ENCODE peak calls at places on chromosomes 4 and X, in eight cellular contexts. X is adrenal gland, H is suprapubic skin, W is lower leg skin, M is ovary, C is endothelial cell of umbilical vein, D is esophagus squamous epithelium, U is A549. P is an unnamed sample.
A peak's percentile ranks its signal among the peaks of the same experiment; 100 is the strongest.

GRCh38 chrX:130637591-130637990 is 235.8 kb downstream of the RBMX2 start:
- DNase-seq in U (no peak), M (no peak), C (no peak), H (no peak), W (no peak), D (no peak), X (no peak), P (no peak)

GRCh38 chrX:2445662-2446623 is 54.8 kb downstream of the DHRSX start:
- DNase-seq in U (no peak), H (no peak), M (no peak), C (no peak), D (no peak), X (no peak), W (no peak), P (no peak)

GRCh38 chrX:13398073-13398823 is 78.4 kb upstream of the ATXN3L start:
- DNase-seq in D (no peak), H (peak; percentile 66), C (peak; percentile 95), U (peak; percentile 75), M (no peak), X (peak; percentile 88), W (no peak), P (peak; percentile 26)

GRCh38 chrX:76279007-76279406 is 106.1 kb downstream of the PBDC1 start:
- DNase-seq in M (no peak), C (peak; percentile 40), H (no peak), U (peak; percentile 6), D (no peak), X (peak; percentile 63), W (no peak), P (peak; percentile 51)

GRCh38 chr4:56871357-56871993 is 36.2 kb upstream of the REST start:
- DNase-seq in W (peak; percentile 67), D (no peak), U (no peak), C (no peak), X (no peak), M (no peak), H (no peak), P (peak; percentile 53)

GRCh38 chr4:100796333-100796732 is 278.5 kb upstream of the EMCN start:
- DNase-seq in H (no peak), U (no peak), X (no peak), D (no peak), W (no peak), M (no peak), C (no peak), P (no peak)

GRCh38 chr4:97457253-97457652 is 686.0 kb downstream of the STPG2 start:
- DNase-seq in X (no peak), H (no peak), M (no peak), U (no peak), D (no peak), C (no peak), W (no peak), P (no peak)

GRCh38 chrX:152904151-152905080 is 6.5 kb downstream of the ZNF185 start:
- DNase-seq in M (peak; percentile 51), H (no peak), D (no peak), C (peak; percentile 40), X (peak; percentile 90), U (peak; percentile 75), W (peak; percentile 88), P (peak; percentile 41)

GRCh38 chrX:123803331-123803983 is 56.4 kb upstream of the XIAP start:
- DNase-seq in H (no peak), D (no peak), U (peak; percentile 66), C (peak; percentile 91), M (no peak), X (no peak), W (no peak), P (peak; percentile 65)

GRCh38 chrX:132751043-132751690 is 207.3 kb downstream of the HS6ST2 start:
- DNase-seq in X (no peak), M (no peak), C (no peak), W (no peak), U (no peak), D (no peak), H (no peak), P (no peak)

GRCh38 chr4:81003549-81004240 is 26.8 kb upstream of the BMP3 start:
- DNase-seq in D (no peak), H (no peak), U (no peak), W (no peak), X (no peak), M (no peak), C (no peak), P (no peak)

GRCh38 chr4:152500798-152501434 is 35.0 kb downstream of the FBXW7 start:
- DNase-seq in C (peak; percentile 84), D (peak; percentile 1), W (no peak), X (peak; percentile 58), U (peak; percentile 30), M (no peak), H (no peak), P (peak; percentile 90)

DNA sequence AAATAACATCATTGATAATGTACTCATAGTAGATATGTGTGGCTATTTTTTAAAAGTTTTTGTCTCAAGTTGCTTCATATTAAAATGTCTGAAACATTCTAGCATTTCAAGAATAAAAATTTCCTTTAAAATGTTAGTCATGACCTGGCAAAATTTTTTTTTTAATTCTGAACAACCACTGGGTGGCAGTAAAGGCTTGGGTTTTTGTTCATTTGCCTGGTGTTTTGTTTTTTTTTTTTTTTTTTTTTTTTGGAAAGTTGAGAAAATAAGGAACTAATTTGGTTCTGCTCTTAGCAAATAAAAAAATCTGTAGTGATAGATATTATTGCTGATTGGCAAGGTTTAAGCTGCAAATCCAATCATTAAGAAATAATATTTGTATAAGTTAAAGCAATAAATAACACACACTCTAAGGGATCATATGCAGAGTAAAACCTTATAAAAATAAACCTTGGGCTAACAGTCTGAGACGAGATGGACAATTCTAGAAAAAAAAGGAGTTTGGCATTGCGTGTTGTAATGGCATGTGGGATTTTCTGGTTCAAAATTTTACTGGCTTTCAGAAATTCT is 81.4 kb downstream of the CEP44 start:
- DNase-seq in U (no peak), X (no peak), H (no peak), M (no peak), D (no peak), C (peak; percentile 18), W (no peak), P (peak; percentile 50)
- TF ChIP-seq CTCF in U (peak; percentile 64), X (peak; percentile 66), H (peak; percentile 30), M (no peak), D (peak; percentile 36), C (peak; percentile 18), W (no peak), P (no peak)

GRCh38 chrX:135985974-135986312 is 708 bp downstream of the SLC9A6 start:
- DNase-seq in M (no peak), W (no peak), H (no peak), D (no peak), C (no peak), X (no peak), U (no peak), P (no peak)

GRCh38 chrX:135984220-135984619 is 1.0 kb upstream of the SLC9A6 start:
- DNase-seq in X (no peak), W (no peak), M (no peak), H (no peak), D (no peak), U (no peak), C (no peak), P (no peak)

GRCh38 chrX:135988245-135988644 is 3.0 kb downstream of the SLC9A6 start:
- DNase-seq in U (no peak), C (no peak), D (no peak), H (no peak), W (no peak), M (no peak), X (no peak), P (no peak)

GRCh38 chrX:135982860-135983259 is 2.4 kb upstream of the SLC9A6 start:
- DNase-seq in H (no peak), M (no peak), U (no peak), X (no peak), C (no peak), D (no peak), W (no peak), P (no peak)

DNA sequence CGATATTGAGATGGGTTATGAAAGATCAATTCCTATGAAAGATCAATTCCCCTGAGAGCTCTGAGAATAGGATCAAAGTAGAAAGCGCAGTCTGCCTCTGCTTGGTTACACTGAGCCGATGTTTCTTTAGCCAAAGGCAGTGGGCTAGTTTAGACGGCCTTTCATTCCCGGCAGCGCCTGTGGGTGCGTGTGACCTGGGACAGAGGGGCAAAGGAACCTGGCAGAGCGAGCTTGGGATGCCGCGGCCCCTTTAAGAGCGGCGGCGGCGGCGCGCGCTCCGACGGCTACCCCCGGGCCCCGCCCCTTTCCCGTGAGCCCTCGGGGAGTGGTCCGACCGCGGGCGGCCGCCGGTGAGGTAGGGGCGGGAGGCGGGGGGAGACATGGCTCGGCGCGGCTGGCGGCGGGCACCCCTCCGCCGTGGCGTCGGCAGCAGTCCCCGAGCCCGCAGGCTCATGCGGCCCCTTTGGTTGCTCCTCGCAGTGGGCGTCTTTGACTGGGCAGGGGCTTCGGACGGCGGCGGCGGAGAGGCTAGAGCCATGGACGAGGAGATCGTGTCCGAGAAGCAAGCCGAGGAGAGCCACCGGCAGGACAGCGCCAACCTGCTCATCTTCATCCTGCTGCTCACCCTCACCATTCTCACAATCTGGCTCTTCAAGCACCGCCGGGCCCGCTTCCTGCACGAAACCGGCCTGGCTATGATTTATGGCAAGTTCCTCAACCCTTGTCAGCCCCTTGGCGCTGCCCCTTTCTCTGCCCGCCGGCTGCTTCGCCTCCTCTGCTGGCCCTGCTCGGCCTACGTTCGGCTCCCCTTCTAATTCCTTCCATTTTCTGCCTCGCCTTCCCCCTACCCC is at the start of gene SLC9A6:
- DNase-seq in U (peak; percentile 62), X (peak; percentile 77), M (peak; percentile 83), C (peak; percentile 67), H (peak; percentile 76), W (peak; percentile 93), D (no peak), P (peak; percentile 81)
- TF ChIP-seq POLR2A in U (peak; percentile 40), X (peak; percentile 40), M (no peak), C (no peak), H (no peak), W (no peak), D (no peak), P (peak; percentile 9)

GRCh38 chr4:77465271-77465670 is 140.3 kb upstream of the CXCL13 start:
- DNase-seq in W (no peak), H (no peak), M (no peak), C (no peak), U (no peak), X (no peak), D (no peak), P (peak; percentile 8)
- TF ChIP-seq CTCF in W (no peak), H (no peak), M (no peak), C (peak; percentile 21), U (no peak), X (peak; percentile 29), D (peak; percentile 39), P (no peak)

DNA sequence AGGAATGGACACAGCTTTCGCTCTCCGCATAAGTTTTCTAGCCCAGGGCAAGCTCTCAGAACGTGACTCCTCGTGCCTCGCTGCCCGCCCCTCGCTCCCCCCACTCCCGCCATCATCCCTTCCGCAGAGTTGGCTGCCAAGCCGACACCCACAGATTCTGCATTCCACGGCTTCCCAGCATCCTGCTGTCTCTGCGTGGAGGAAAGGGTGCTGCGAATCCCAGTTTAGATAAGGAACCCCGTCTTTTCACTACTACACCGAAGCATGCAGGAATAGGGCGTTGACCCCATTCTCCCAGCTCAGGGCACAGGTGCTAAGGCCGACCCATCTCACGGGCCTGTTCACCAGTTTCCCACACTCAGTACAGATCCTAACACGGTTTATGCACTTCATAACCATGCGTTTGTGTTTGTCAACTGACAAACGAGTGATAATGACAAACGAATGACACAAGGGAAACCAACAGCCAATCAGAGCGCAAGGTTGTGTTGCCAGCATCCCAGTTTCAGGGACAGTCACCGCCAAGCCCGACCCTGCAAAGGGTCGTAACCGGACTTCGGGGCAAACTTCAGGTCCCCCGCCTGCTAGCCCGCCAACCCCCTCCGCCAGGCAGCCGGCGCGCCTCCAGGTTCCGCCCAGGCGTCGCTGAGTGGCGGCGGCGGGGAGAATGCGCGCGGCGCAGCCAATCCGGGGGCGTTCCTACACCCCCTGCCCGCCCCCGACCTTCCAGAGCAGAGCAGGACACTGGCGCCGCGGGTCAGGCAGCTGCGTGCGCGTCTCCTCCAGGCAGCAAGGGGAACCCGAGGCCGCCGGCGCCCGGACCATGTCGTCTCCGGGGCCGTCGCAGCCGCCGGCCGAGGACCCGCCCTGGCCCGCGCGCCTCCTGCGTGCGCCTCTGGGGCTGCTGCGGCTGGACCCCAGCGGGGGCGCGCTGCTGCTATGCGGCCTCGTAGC is at the start of gene CYP2U1:
- DNase-seq in X (peak; percentile 92), W (peak; percentile 97), C (peak; percentile 87), H (peak; percentile 91), D (peak; percentile 39), M (peak; percentile 86), U (peak; percentile 66), P (no peak)
- TF ChIP-seq POLR2A in X (peak; percentile 77), W (no peak), C (no peak), H (no peak), D (no peak), M (peak; percentile 43), U (peak; percentile 40), P (no peak)

P was measured in NB4.